ENCODE peak calls at places on chromosomes 7 and 10, in ten cellular contexts. F is omental fat pad, S is GM06990, Y is NB4, B is brain microvascular endothelial cell, V is choroid plexus epithelial cell, I is cardiac muscle cell, C is IMR-90, A is nephron progenitor cell, G is PC-9. X is an unnamed sample.
A peak's percentile ranks its signal among the peaks of the same experiment; 100 is the strongest.

GRCh38 chr7:101108330-101108857 is 18.5 kb upstream of the SERPINE1 start:
- DNase-seq in V (peak; percentile 62), C (no peak), Y (peak; percentile 98), G (peak; percentile 50), I (peak; percentile 78), F (no peak), A (peak; percentile 21), S (peak; percentile 76), B (no peak), X (no peak)

GRCh38 chr10:47329905-47330304 is 7.7 kb downstream of the GDF2 start:
- DNase-seq in S (no peak), F (no peak), B (no peak), Y (no peak), I (no peak), V (no peak), G (no peak), A (no peak), C (no peak), X (no peak)

GRCh38 chr10:31602541-31603244 is 283.7 kb downstream of the ZEB1 start:
- DNase-seq in B (peak; percentile 60), G (no peak), I (peak; percentile 84), A (peak; percentile 80), C (peak; percentile 73), Y (no peak), V (peak; percentile 75), F (peak; percentile 67), S (no peak), X (peak; percentile 68)

GRCh38 chr7:2605608-2606538 is 25.9 kb upstream of the TTYH3 start:
- DNase-seq in G (no peak), S (no peak), C (no peak), V (no peak), F (no peak), A (no peak), B (no peak), I (no peak), Y (no peak), X (no peak)

GRCh38 chr10:103849880-103850571 is 5.3 kb downstream of the SH3PXD2A start:
- DNase-seq in F (no peak), Y (peak; percentile 76), C (peak; percentile 93), B (peak; percentile 86), G (no peak), V (peak; percentile 70), A (no peak), I (peak; percentile 76), S (no peak), X (peak; percentile 86)

GRCh38 chr7:2730846-2731770 is 43.1 kb downstream of the AMZ1 start:
- DNase-seq in G (no peak), Y (no peak), S (no peak), C (no peak), I (no peak), F (no peak), V (no peak), A (no peak), B (no peak), X (no peak)

GRCh38 chr7:113774182-113774807 is 144.5 kb downstream of the PPP1R3A start:
- DNase-seq in Y (peak; percentile 70), C (peak; percentile 62), I (peak; percentile 61), F (no peak), G (peak; percentile 18), V (peak; percentile 87), S (no peak), B (peak; percentile 66), A (peak; percentile 11), X (peak; percentile 5)

GRCh38 chr7:20206104-20206896 is 10.9 kb downstream of the MACC1 start:
- DNase-seq in Y (no peak), V (no peak), S (no peak), A (no peak), F (no peak), B (no peak), G (no peak), C (no peak), I (no peak), X (no peak)

GRCh38 chr7:19958309-19958896 is 185.0 kb upstream of the TMEM196 start:
- DNase-seq in I (peak; percentile 87), F (no peak), A (no peak), Y (no peak), B (peak; percentile 85), C (peak; percentile 11), S (no peak), V (peak; percentile 88), G (peak; percentile 70), X (peak; percentile 64)

GRCh38 chr7:66055321-66055956 is 20.2 kb upstream of the ASL start:
- DNase-seq in C (peak; percentile 73), S (peak; percentile 40), V (peak; percentile 75), I (peak; percentile 68), F (no peak), Y (no peak), G (no peak), B (peak; percentile 37), A (no peak), X (peak; percentile 60)

GRCh38 chr7:107148721-107149120 is 20.1 kb upstream of the HBP1 start:
- DNase-seq in F (no peak), Y (no peak), G (no peak), C (no peak), I (no peak), S (no peak), A (no peak), B (no peak), V (no peak), X (no peak)

GRCh38 chr7:3282457-3282856 is 18.6 kb upstream of the SDK1 start:
- DNase-seq in B (no peak), V (no peak), A (no peak), G (no peak), I (peak; percentile 36), Y (no peak), S (no peak), C (no peak), F (no peak), X (no peak)

GRCh38 chr10:26697922-26698608 is 564 bp downstream of the PDSS1 start:
- DNase-seq in G (peak; percentile 1), A (peak; percentile 7), C (no peak), B (no peak), S (no peak), V (peak; percentile 23), I (no peak), Y (no peak), F (no peak), X (no peak)

GRCh38 chr10:63769367-63769766 is 248.2 kb downstream of the REEP3 start:
- DNase-seq in S (no peak), F (no peak), I (no peak), C (no peak), V (no peak), Y (no peak), A (no peak), G (no peak), B (no peak), X (no peak)

GRCh38 chr10:68073631-68074403 is 1.3 kb downstream of the HERC4 start:
- DNase-seq in Y (peak; percentile 52), G (no peak), C (peak; percentile 31), A (no peak), I (peak; percentile 42), S (no peak), B (no peak), F (no peak), V (peak; percentile 38), X (no peak)

GRCh38 chr7:130882396-130882795 is 148.4 kb upstream of the KLF14 start:
- DNase-seq in I (no peak), V (no peak), A (no peak), G (no peak), Y (no peak), F (no peak), B (no peak), C (no peak), S (no peak), X (no peak)

GRCh38 chr7:117572826-117573620 is 93.2 kb downstream of the CFTR start:
- DNase-seq in F (no peak), V (no peak), A (no peak), I (no peak), C (no peak), S (no peak), G (no peak), B (no peak), Y (no peak), X (no peak)

GRCh38 chr7:78529392-78529791 is 730.8 kb downstream of the PHTF2 start:
- DNase-seq in F (no peak), Y (no peak), G (no peak), I (no peak), A (no peak), C (peak; percentile 43), S (no peak), B (no peak), V (peak; percentile 2), X (peak; percentile 8)

GRCh38 chr10:110305767-110306451 is 1.2 kb upstream of the SMNDC1 start:
- DNase-seq in V (peak; percentile 97), B (peak; percentile 86), C (peak; percentile 95), Y (peak; percentile 92), G (peak; percentile 36), I (peak; percentile 89), F (no peak), A (peak; percentile 14), S (peak; percentile 57), X (peak; percentile 92)

DNA sequence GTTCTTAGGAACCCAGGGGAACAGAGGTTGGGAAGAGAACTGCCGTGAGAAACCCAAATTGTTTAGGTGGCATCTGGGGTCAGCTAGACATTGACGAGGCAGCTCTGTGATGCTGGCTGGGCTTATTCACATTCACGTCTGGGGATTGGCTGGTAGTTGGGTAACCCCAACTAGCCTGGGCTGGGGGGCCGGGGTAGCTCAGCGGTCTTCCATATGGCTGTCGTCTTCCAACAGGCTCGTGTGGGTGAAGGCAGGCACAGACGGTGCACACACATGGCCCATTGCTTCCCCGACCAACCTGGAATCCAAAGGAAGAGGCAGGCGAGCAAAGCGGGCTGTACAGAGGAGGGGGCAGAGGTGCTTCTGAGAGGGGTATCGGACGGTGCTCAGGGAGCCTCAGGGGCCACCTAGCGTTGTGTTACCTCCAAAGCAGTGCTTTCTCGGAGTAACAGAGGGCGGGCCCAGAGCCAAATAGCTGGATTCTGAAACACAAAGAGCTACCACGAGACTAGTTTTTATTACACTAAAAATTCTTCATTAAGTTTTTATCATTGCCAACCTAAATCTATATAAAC is 34.5 kb downstream of the MKI67 start:
- DNase-seq in B (no peak), Y (no peak), F (no peak), G (no peak), S (no peak), I (no peak), V (no peak), C (no peak), A (no peak), X (no peak)
- TF ChIP-seq CTCF in B (peak; percentile 7), Y (no peak), F (no peak), G (no peak), S (no peak), I (no peak), V (no peak), C (no peak), A (no peak), X (no peak)

GRCh38 chr7:35035511-35035921 is 1.8 kb downstream of the DPY19L1 start:
- DNase-seq in G (peak; percentile 58), S (no peak), F (no peak), B (peak; percentile 44), I (peak; percentile 35), V (peak; percentile 77), Y (peak; percentile 16), C (peak; percentile 56), A (no peak), X (peak; percentile 30)
- TF ChIP-seq CTCF in G (peak; percentile 55), S (peak; percentile 33), F (no peak), B (peak; percentile 25), I (peak; percentile 9), V (peak; percentile 47), Y (no peak), C (peak; percentile 23), A (no peak), X (no peak)

GRCh38 chr10:1301138-1301537 is 245.0 kb downstream of the WDR37 start:
- DNase-seq in S (no peak), V (no peak), B (no peak), A (no peak), I (no peak), C (no peak), Y (no peak), F (no peak), G (no peak), X (no peak)
- TF ChIP-seq CTCF in S (no peak), V (no peak), B (no peak), A (no peak), I (no peak), C (no peak), Y (no peak), F (no peak), G (no peak), X (no peak)

GRCh38 chr10:93206652-93207051 is 133.0 kb downstream of the CYP26A1 start:
- DNase-seq in B (no peak), S (no peak), A (peak; percentile 14), I (peak; percentile 9), C (no peak), G (no peak), V (no peak), Y (no peak), F (no peak), X (no peak)
- TF ChIP-seq CTCF in B (peak; percentile 15), S (no peak), A (no peak), I (no peak), C (no peak), G (no peak), V (no peak), Y (no peak), F (no peak), X (peak; percentile 19)

X was measured in HFFc6.